ENCODE peak calls at places on chromosomes 2 and 18, in nine cellular contexts. One of them, this sample, is unnamed.

GRCh38 chr2:12170151-12170550 is 423.7 kb downstream of the LPIN1 start:
- DNase-seq in sigmoid colon: no peak
- DNase-seq in K562: no peak
- DNase-seq in stomach: no peak
- DNase-seq in breast epithelium: no peak
- DNase-seq in transverse colon: no peak
- DNase-seq in prostate gland: no peak
- DNase-seq in HCT116: no peak
- DNase-seq in suprapubic skin: no peak
- DNase-seq in this sample: no peak

GRCh38 chr2:139872032-139872431 is 1091.8 kb upstream of the NXPH2 start:
- DNase-seq in stomach: no peak
- DNase-seq in breast epithelium: no peak
- DNase-seq in transverse colon: no peak
- DNase-seq in prostate gland: no peak
- DNase-seq in sigmoid colon: no peak
- DNase-seq in HCT116: no peak
- DNase-seq in suprapubic skin: no peak
- DNase-seq in K562: no peak
- DNase-seq in this sample: no peak

GRCh38 chr2:221527759-221528444 is 44.2 kb downstream of the EPHA4 start:
- DNase-seq in breast epithelium: no peak
- DNase-seq in HCT116: no peak
- DNase-seq in K562: no peak
- DNase-seq in stomach: no peak
- DNase-seq in suprapubic skin: no peak
- DNase-seq in transverse colon: peak; percentile 65
- DNase-seq in prostate gland: no peak
- DNase-seq in sigmoid colon: no peak
- DNase-seq in this sample: no peak

GRCh38 chr2:60934153-60934722 is 52.9 kb downstream of the REL start:
- DNase-seq in sigmoid colon: no peak
- DNase-seq in breast epithelium: no peak
- DNase-seq in K562: no peak
- DNase-seq in transverse colon: no peak
- DNase-seq in suprapubic skin: no peak
- DNase-seq in stomach: no peak
- DNase-seq in prostate gland: no peak
- DNase-seq in HCT116: no peak
- DNase-seq in this sample: no peak

GRCh38 chr18:37393221-37393828 is 172.3 kb downstream of the CELF4 start:
- DNase-seq in breast epithelium: no peak
- DNase-seq in suprapubic skin: no peak
- DNase-seq in K562: no peak
- DNase-seq in prostate gland: no peak
- DNase-seq in sigmoid colon: no peak
- DNase-seq in transverse colon: no peak
- DNase-seq in stomach: no peak
- DNase-seq in HCT116: no peak
- DNase-seq in this sample: no peak

GRCh38 chr2:163471947-163472346 is 263.9 kb downstream of the FIGN start:
- DNase-seq in transverse colon: no peak
- DNase-seq in HCT116: no peak
- DNase-seq in prostate gland: no peak
- DNase-seq in breast epithelium: no peak
- DNase-seq in stomach: no peak
- DNase-seq in suprapubic skin: no peak
- DNase-seq in sigmoid colon: no peak
- DNase-seq in K562: no peak
- DNase-seq in this sample: no peak

GRCh38 chr2:148209598-148209997 is 188.7 kb downstream of the MBD5 start:
- DNase-seq in breast epithelium: no peak
- DNase-seq in HCT116: peak; percentile 15
- DNase-seq in prostate gland: no peak
- DNase-seq in K562: peak; percentile 23
- DNase-seq in suprapubic skin: no peak
- DNase-seq in sigmoid colon: no peak
- DNase-seq in transverse colon: no peak
- DNase-seq in stomach: no peak
- DNase-seq in this sample: no peak

GRCh38 chr2:20612835-20613341 is 38.0 kb downstream of the HS1BP3 start:
- DNase-seq in suprapubic skin: no peak
- DNase-seq in sigmoid colon: peak; percentile 52
- DNase-seq in stomach: no peak
- DNase-seq in K562: no peak
- DNase-seq in breast epithelium: no peak
- DNase-seq in transverse colon: no peak
- DNase-seq in prostate gland: no peak
- DNase-seq in HCT116: no peak
- DNase-seq in this sample: peak; percentile 2

DNA sequence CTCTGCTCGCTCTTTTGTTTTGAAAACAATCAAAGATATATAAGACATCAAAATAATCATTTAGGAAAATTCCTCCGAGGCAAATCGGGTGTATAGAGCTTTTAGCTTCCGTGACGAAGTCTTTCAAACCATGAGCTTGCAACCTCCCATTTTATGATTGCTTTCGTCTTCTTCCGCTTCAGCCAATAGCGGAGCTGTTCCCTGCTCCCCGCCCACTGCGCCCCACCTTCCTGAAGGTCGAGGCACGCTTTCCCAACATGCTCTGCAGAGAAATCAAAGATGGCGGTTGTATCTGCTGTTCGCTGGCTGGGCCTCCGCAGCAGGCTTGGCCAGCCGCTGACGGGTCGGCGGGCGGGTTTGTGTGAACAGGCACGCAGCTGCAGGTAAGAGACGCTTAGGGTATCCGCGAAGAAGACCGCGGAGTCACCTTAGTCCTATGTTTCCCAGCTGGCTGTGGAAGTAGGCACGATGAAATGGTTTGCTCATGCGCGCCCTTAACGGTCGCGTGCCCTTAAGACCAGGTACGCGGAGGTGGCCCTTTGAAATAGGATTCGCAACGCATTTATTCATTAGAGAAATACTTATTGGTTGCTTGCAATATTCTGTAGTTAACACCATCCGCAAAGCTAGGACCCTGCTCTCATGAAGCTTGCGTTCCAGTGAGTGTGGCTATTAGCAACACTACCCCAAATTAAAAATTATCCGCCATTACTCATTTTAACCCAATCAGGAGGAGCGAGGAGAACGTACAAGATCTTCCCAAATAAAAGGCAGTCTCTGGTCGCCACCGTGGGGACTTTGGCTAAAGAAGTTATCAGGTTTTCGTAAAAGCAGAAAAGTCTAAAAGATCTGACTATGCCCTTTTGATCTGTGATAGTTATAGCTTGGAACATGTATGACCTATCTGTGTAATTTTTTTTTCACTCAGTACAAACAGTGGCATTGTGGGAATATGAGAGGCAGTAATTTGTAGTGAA is at the start of gene PTCD3:
- DNase-seq in K562: peak; percentile 91
- DNase-seq in suprapubic skin: peak; percentile 97
- DNase-seq in breast epithelium: peak; percentile 92
- DNase-seq in transverse colon: peak; percentile 95
- DNase-seq in prostate gland: peak; percentile 94
- DNase-seq in stomach: peak; percentile 94
- DNase-seq in HCT116: peak; percentile 93
- DNase-seq in sigmoid colon: peak; percentile 97
- DNase-seq in this sample: peak; percentile 77
- TF ChIP-seq POLR2AphosphoS5 in K562: peak; percentile 92
- TF ChIP-seq POLR2AphosphoS5 in suprapubic skin: peak; percentile 67
- TF ChIP-seq POLR2AphosphoS5 in breast epithelium: peak; percentile 61
- TF ChIP-seq POLR2AphosphoS5 in transverse colon: peak; percentile 93
- TF ChIP-seq POLR2AphosphoS5 in prostate gland: peak; percentile 85
- TF ChIP-seq POLR2AphosphoS5 in stomach: peak; percentile 84
- TF ChIP-seq POLR2AphosphoS5 in HCT116: peak; percentile 95
- TF ChIP-seq POLR2AphosphoS5 in sigmoid colon: peak; percentile 78
- TF ChIP-seq POLR2AphosphoS5 in this sample: peak; percentile 97

DNA sequence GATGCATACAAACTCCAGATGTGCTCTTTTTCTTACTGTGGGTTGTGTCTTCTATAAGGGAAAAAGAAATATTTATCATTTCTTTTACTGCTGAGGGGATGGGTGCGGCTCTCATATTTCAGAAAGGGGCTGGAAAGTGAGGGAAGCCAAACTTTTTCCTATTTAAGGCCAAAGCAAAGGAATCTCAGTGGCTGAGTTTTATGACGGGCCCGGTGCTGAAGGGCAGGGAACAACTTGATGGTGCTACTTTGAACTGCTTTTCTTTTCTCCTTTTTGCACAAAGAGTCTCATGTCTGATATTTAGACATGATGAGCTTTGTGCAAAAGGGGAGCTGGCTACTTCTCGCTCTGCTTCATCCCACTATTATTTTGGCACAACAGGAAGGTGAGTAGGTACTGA is at the start of gene COL3A1:
- DNase-seq in transverse colon: peak; percentile 17
- DNase-seq in sigmoid colon: peak; percentile 75
- DNase-seq in suprapubic skin: no peak
- DNase-seq in HCT116: no peak
- DNase-seq in stomach: no peak
- DNase-seq in prostate gland: no peak
- DNase-seq in breast epithelium: no peak
- DNase-seq in K562: no peak
- DNase-seq in this sample: no peak
- TF ChIP-seq POLR2A in transverse colon: peak; percentile 65
- TF ChIP-seq POLR2A in sigmoid colon: peak; percentile 25
- TF ChIP-seq POLR2A in suprapubic skin: peak; percentile 78
- TF ChIP-seq POLR2A in HCT116: no peak
- TF ChIP-seq POLR2A in stomach: no peak
- TF ChIP-seq POLR2A in prostate gland: no peak
- TF ChIP-seq POLR2A in breast epithelium: no peak
- TF ChIP-seq POLR2A in K562: no peak
- TF ChIP-seq POLR2A in this sample: no peak

DNA sequence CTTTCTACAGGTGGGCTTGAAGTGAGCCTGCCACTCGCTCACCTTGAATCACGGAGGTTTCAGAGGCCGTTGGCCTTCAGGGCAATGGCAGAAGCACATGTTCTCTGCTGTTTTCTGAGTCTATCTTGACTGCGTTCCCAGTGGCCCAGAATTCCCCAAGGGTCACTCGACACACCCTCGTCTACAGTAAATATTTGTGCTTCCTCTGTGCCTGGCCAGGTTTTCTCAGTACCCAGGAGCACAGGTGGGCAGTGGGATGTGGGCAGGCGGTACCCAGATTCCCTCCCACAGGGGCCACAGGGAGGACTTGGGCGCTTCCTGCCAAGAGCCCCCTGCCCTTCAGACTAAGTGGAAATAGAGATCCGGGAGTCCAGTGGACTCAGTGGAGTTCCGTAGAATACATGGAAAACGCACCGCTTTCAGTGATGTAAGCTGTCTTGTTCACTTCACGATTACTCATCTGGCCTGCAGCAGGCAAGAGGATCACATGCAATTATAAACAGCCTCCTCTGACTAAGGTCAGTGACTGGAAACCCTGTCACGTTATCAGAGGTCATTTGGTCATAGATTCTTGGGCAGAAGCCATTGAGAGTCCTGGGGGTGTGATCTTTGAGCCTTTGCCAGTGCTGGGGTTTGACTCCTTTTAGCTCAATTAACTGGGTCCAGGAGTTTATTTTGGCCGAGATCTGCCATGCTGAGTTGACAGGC is 179.8 kb downstream of the NEDD4L start:
- DNase-seq in suprapubic skin: peak; percentile 74
- DNase-seq in stomach: peak; percentile 85
- DNase-seq in breast epithelium: peak; percentile 73
- DNase-seq in transverse colon: peak; percentile 66
- DNase-seq in K562: peak; percentile 56
- DNase-seq in sigmoid colon: no peak
- DNase-seq in HCT116: peak; percentile 76
- DNase-seq in prostate gland: peak; percentile 53
- DNase-seq in this sample: no peak
- TF ChIP-seq POLR2AphosphoS5 in suprapubic skin: peak; percentile 49
- TF ChIP-seq POLR2AphosphoS5 in stomach: peak; percentile 76
- TF ChIP-seq POLR2AphosphoS5 in breast epithelium: peak; percentile 33
- TF ChIP-seq POLR2AphosphoS5 in transverse colon: peak; percentile 85
- TF ChIP-seq POLR2AphosphoS5 in K562: peak; percentile 20
- TF ChIP-seq POLR2AphosphoS5 in sigmoid colon: peak; percentile 11
- TF ChIP-seq POLR2AphosphoS5 in HCT116: peak; percentile 52
- TF ChIP-seq POLR2AphosphoS5 in prostate gland: peak; percentile 40
- TF ChIP-seq POLR2AphosphoS5 in this sample: no peak

GRCh38 chr2:217632036-217632435 is 370.8 kb downstream of the TNS1 start:
- DNase-seq in breast epithelium: no peak
- DNase-seq in suprapubic skin: no peak
- DNase-seq in K562: no peak
- DNase-seq in sigmoid colon: peak; percentile 88
- DNase-seq in transverse colon: peak; percentile 44
- DNase-seq in prostate gland: no peak
- DNase-seq in HCT116: no peak
- DNase-seq in stomach: no peak
- DNase-seq in this sample: no peak

GRCh38 chr2:217629347-217629746 is 373.4 kb downstream of the TNS1 start:
- DNase-seq in K562: no peak
- DNase-seq in transverse colon: no peak
- DNase-seq in prostate gland: no peak
- DNase-seq in sigmoid colon: no peak
- DNase-seq in suprapubic skin: no peak
- DNase-seq in HCT116: no peak
- DNase-seq in breast epithelium: no peak
- DNase-seq in stomach: no peak
- DNase-seq in this sample: no peak

GRCh38 chr2:217628061-217628460 is 374.7 kb downstream of the TNS1 start:
- DNase-seq in prostate gland: no peak
- DNase-seq in stomach: no peak
- DNase-seq in suprapubic skin: no peak
- DNase-seq in breast epithelium: no peak
- DNase-seq in HCT116: no peak
- DNase-seq in sigmoid colon: no peak
- DNase-seq in transverse colon: no peak
- DNase-seq in K562: no peak
- DNase-seq in this sample: no peak

GRCh38 chr2:217634871-217635270 is 367.9 kb downstream of the TNS1 start:
- DNase-seq in breast epithelium: no peak
- DNase-seq in HCT116: no peak
- DNase-seq in sigmoid colon: no peak
- DNase-seq in K562: no peak
- DNase-seq in transverse colon: no peak
- DNase-seq in suprapubic skin: no peak
- DNase-seq in stomach: no peak
- DNase-seq in prostate gland: no peak
- DNase-seq in this sample: no peak

DNA sequence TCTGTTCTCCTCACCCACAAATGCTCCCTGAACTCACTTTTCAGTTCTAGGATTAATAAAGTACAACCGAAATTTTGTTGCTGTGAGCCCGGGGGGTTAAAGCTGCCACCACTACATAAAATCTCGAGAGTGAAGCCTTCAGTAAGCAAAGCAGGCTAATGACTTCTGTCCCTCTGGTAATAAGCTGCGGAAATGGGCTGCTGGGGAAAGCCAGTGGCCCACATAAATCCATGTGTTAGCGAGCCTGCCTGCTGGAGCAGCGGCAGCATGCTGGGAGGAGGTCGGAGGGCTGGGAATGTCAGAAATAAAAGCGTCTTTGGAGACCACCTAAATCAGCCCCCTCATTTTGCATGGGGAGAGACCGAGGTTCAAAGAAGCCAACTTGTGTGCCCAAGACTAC is 371.7 kb downstream of the TNS1 start:
- DNase-seq in sigmoid colon: no peak
- DNase-seq in stomach: no peak
- DNase-seq in prostate gland: no peak
- DNase-seq in K562: no peak
- DNase-seq in HCT116: no peak
- DNase-seq in transverse colon: no peak
- DNase-seq in breast epithelium: no peak
- DNase-seq in suprapubic skin: no peak
- DNase-seq in this sample: no peak
- TF ChIP-seq POLR2A in sigmoid colon: no peak
- TF ChIP-seq POLR2A in stomach: no peak
- TF ChIP-seq POLR2A in prostate gland: no peak
- TF ChIP-seq POLR2A in K562: no peak
- TF ChIP-seq POLR2A in HCT116: no peak
- TF ChIP-seq POLR2A in transverse colon: no peak
- TF ChIP-seq POLR2A in breast epithelium: no peak
- TF ChIP-seq POLR2A in suprapubic skin: no peak
- TF ChIP-seq POLR2A in this sample: no peak

GRCh38 chr2:151409601-151410484 is at the start of gene RIF1:
- DNase-seq in breast epithelium: peak; percentile 86
- DNase-seq in prostate gland: peak; percentile 81
- DNase-seq in suprapubic skin: peak; percentile 94
- DNase-seq in HCT116: peak; percentile 96
- DNase-seq in sigmoid colon: peak; percentile 94
- DNase-seq in transverse colon: peak; percentile 89
- DNase-seq in stomach: peak; percentile 88
- DNase-seq in K562: peak; percentile 94
- DNase-seq in this sample: peak; percentile 77
- TF ChIP-seq POLR2AphosphoS5 in breast epithelium: peak; percentile 47
- TF ChIP-seq POLR2AphosphoS5 in prostate gland: peak; percentile 78
- TF ChIP-seq POLR2AphosphoS5 in suprapubic skin: no peak
- TF ChIP-seq POLR2AphosphoS5 in HCT116: peak; percentile 93
- TF ChIP-seq POLR2AphosphoS5 in sigmoid colon: peak; percentile 33
- TF ChIP-seq POLR2AphosphoS5 in transverse colon: peak; percentile 57
- TF ChIP-seq POLR2AphosphoS5 in stomach: peak; percentile 63
- TF ChIP-seq POLR2AphosphoS5 in K562: peak; percentile 94
- TF ChIP-seq POLR2AphosphoS5 in this sample: peak; percentile 84

This sample was measured in GM12892.